ENCODE peak calls at places on chromosomes 13 and 19, in six cellular contexts. One of them, this sample, is unnamed.

GRCh38 chr19:16522559-16523377 is 19.5 kb downstream of the CHERP start:
- DNase-seq in IMR-90: no peak
- DNase-seq in neuronal stem cell: no peak
- DNase-seq in trophoblast cell: no peak
- DNase-seq in H1: no peak
- DNase-seq in mesenchymal stem cell: no peak
- DNase-seq in this sample: no peak

GRCh38 chr19:46181386-46181774 is 33.3 kb downstream of the IGFL2 start:
- DNase-seq in IMR-90: peak; percentile 28
- DNase-seq in neuronal stem cell: no peak
- DNase-seq in trophoblast cell: no peak
- DNase-seq in H1: no peak
- DNase-seq in mesenchymal stem cell: peak; percentile 72
- DNase-seq in this sample: no peak

GRCh38 chr19:4120531-4120930 is 3.4 kb downstream of the MAP2K2 start:
- DNase-seq in IMR-90: peak; percentile 63
- DNase-seq in neuronal stem cell: no peak
- DNase-seq in trophoblast cell: no peak
- DNase-seq in H1: no peak
- DNase-seq in mesenchymal stem cell: peak; percentile 20
- DNase-seq in this sample: no peak

GRCh38 chr19:43372462-43372861 is 19.0 kb downstream of the CD177 start:
- DNase-seq in IMR-90: peak; percentile 24
- DNase-seq in neuronal stem cell: no peak
- DNase-seq in trophoblast cell: no peak
- DNase-seq in H1: no peak
- DNase-seq in mesenchymal stem cell: no peak
- DNase-seq in this sample: no peak

GRCh38 chr13:29508130-29508873 is 87.2 kb downstream of the SLC7A1 start:
- DNase-seq in IMR-90: peak; percentile 79
- DNase-seq in neuronal stem cell: peak; percentile 82
- DNase-seq in trophoblast cell: peak; percentile 93
- DNase-seq in H1: peak; percentile 70
- DNase-seq in mesenchymal stem cell: peak; percentile 84
- DNase-seq in this sample: peak; percentile 85

GRCh38 chr13:112885242-112885781 is 83.7 kb upstream of the MCF2L start:
- DNase-seq in IMR-90: no peak
- DNase-seq in neuronal stem cell: no peak
- DNase-seq in trophoblast cell: no peak
- DNase-seq in H1: no peak
- DNase-seq in mesenchymal stem cell: no peak
- DNase-seq in this sample: no peak

GRCh38 chr19:6239871-6240676 is 39.7 kb downstream of the MLLT1 start:
- DNase-seq in IMR-90: no peak
- DNase-seq in neuronal stem cell: no peak
- DNase-seq in trophoblast cell: no peak
- DNase-seq in H1: no peak
- DNase-seq in mesenchymal stem cell: no peak
- DNase-seq in this sample: no peak

GRCh38 chr13:113548778-113549621 is 35.6 kb upstream of the TFDP1 start:
- DNase-seq in IMR-90: no peak
- DNase-seq in neuronal stem cell: no peak
- DNase-seq in trophoblast cell: peak; percentile 35
- DNase-seq in H1: no peak
- DNase-seq in mesenchymal stem cell: no peak
- DNase-seq in this sample: no peak

GRCh38 chr13:31927219-31927653 is 104.3 kb upstream of the FRY start:
- DNase-seq in IMR-90: no peak
- DNase-seq in neuronal stem cell: no peak
- DNase-seq in trophoblast cell: peak; percentile 18
- DNase-seq in H1: no peak
- DNase-seq in mesenchymal stem cell: no peak
- DNase-seq in this sample: no peak
- H3K14ac ChIP-seq in IMR-90: no peak overlapping the region
- H3K14ac ChIP-seq in neuronal stem cell: no peak overlapping the region
- H3K14ac ChIP-seq in trophoblast cell: no peak overlapping the region
- H3K14ac ChIP-seq in H1: no peak overlapping the region
- H3K14ac ChIP-seq in mesenchymal stem cell: no peak overlapping the region
- H3K14ac ChIP-seq in this sample: no peak overlapping the region

GRCh38 chr13:110484290-110485048 is 77.1 kb downstream of the RAB20 start:
- DNase-seq in IMR-90: no peak
- DNase-seq in neuronal stem cell: no peak
- DNase-seq in trophoblast cell: no peak
- DNase-seq in H1: no peak
- DNase-seq in mesenchymal stem cell: no peak
- DNase-seq in this sample: no peak
- H2AK5ac ChIP-seq in IMR-90: no peak overlapping the region
- H2AK5ac ChIP-seq in neuronal stem cell: peak overlapping the region; percentile 41
- H2AK5ac ChIP-seq in trophoblast cell: peak overlapping the region; percentile 70
- H2AK5ac ChIP-seq in H1: peak overlapping the region; percentile 99
- H2AK5ac ChIP-seq in mesenchymal stem cell: peak overlapping the region; percentile 9
- H2AK5ac ChIP-seq in this sample: peak overlapping the region; percentile 86

GRCh38 chr19:35861640-35862160 is 5.0 kb downstream of the KIRREL2 start:
- DNase-seq in IMR-90: no peak
- DNase-seq in neuronal stem cell: no peak
- DNase-seq in trophoblast cell: no peak
- DNase-seq in H1: no peak
- DNase-seq in mesenchymal stem cell: no peak
- DNase-seq in this sample: no peak

GRCh38 chr19:35858311-35858710 is 1.6 kb downstream of the KIRREL2 start:
- DNase-seq in IMR-90: no peak
- DNase-seq in neuronal stem cell: no peak
- DNase-seq in trophoblast cell: no peak
- DNase-seq in H1: no peak
- DNase-seq in mesenchymal stem cell: no peak
- DNase-seq in this sample: no peak

GRCh38 chr19:35860818-35861639 is 4.3 kb downstream of the KIRREL2 start:
- DNase-seq in IMR-90: no peak
- DNase-seq in neuronal stem cell: peak; percentile 95
- DNase-seq in trophoblast cell: peak; percentile 35
- DNase-seq in H1: peak; percentile 79
- DNase-seq in mesenchymal stem cell: peak; percentile 14
- DNase-seq in this sample: peak; percentile 98

GRCh38 chr19:35860436-35860817 is 3.7 kb downstream of the KIRREL2 start:
- DNase-seq in IMR-90: no peak
- DNase-seq in neuronal stem cell: no peak
- DNase-seq in trophoblast cell: no peak
- DNase-seq in H1: no peak
- DNase-seq in mesenchymal stem cell: no peak
- DNase-seq in this sample: peak; percentile 56

GRCh38 chr19:35859414-35859813 is 2.7 kb downstream of the KIRREL2 start:
- DNase-seq in IMR-90: no peak
- DNase-seq in neuronal stem cell: no peak
- DNase-seq in trophoblast cell: no peak
- DNase-seq in H1: no peak
- DNase-seq in mesenchymal stem cell: no peak
- DNase-seq in this sample: no peak
- H3K14ac ChIP-seq in IMR-90: no peak overlapping the region
- H3K14ac ChIP-seq in neuronal stem cell: no peak overlapping the region
- H3K14ac ChIP-seq in trophoblast cell: no peak overlapping the region
- H3K14ac ChIP-seq in H1: no peak overlapping the region
- H3K14ac ChIP-seq in mesenchymal stem cell: no peak overlapping the region
- H3K14ac ChIP-seq in this sample: no peak overlapping the region

GRCh38 chr19:49875801-49876421 is 1.2 kb downstream of the AKT1S1 start:
- DNase-seq in IMR-90: peak; percentile 29
- DNase-seq in neuronal stem cell: peak; percentile 59
- DNase-seq in trophoblast cell: peak; percentile 39
- DNase-seq in H1: no peak
- DNase-seq in mesenchymal stem cell: peak; percentile 73
- DNase-seq in this sample: peak; percentile 65
- H2AK5ac ChIP-seq in IMR-90: peak overlapping the region; percentile 97
- H2AK5ac ChIP-seq in neuronal stem cell: peak overlapping the region; percentile 9
- H2AK5ac ChIP-seq in trophoblast cell: peak overlapping the region; percentile 83
- H2AK5ac ChIP-seq in H1: peak overlapping the region; percentile 91
- H2AK5ac ChIP-seq in mesenchymal stem cell: peak overlapping the region; percentile 97
- H2AK5ac ChIP-seq in this sample: no peak overlapping the region

GRCh38 chr13:73450583-73450982 is 391.8 kb downstream of the KLF5 start:
- DNase-seq in IMR-90: peak; percentile 1
- DNase-seq in neuronal stem cell: no peak
- DNase-seq in trophoblast cell: peak; percentile 66
- DNase-seq in H1: no peak
- DNase-seq in mesenchymal stem cell: no peak
- DNase-seq in this sample: no peak

GRCh38 chr13:73449258-73449657 is 390.5 kb downstream of the KLF5 start:
- DNase-seq in IMR-90: peak; percentile 13
- DNase-seq in neuronal stem cell: no peak
- DNase-seq in trophoblast cell: no peak
- DNase-seq in H1: no peak
- DNase-seq in mesenchymal stem cell: no peak
- DNase-seq in this sample: no peak

GRCh38 chr13:73451120-73452029 is 392.6 kb downstream of the KLF5 start:
- DNase-seq in IMR-90: no peak
- DNase-seq in neuronal stem cell: no peak
- DNase-seq in trophoblast cell: no peak
- DNase-seq in H1: no peak
- DNase-seq in mesenchymal stem cell: no peak
- DNase-seq in this sample: no peak
- H3K14ac ChIP-seq in IMR-90: no peak overlapping the region
- H3K14ac ChIP-seq in neuronal stem cell: no peak overlapping the region
- H3K14ac ChIP-seq in trophoblast cell: no peak overlapping the region
- H3K14ac ChIP-seq in H1: no peak overlapping the region
- H3K14ac ChIP-seq in mesenchymal stem cell: no peak overlapping the region
- H3K14ac ChIP-seq in this sample: no peak overlapping the region

GRCh38 chr13:84446972-84447700 is 564.9 kb upstream of the SLITRK1 start:
- DNase-seq in IMR-90: no peak
- DNase-seq in neuronal stem cell: no peak
- DNase-seq in trophoblast cell: no peak
- DNase-seq in H1: no peak
- DNase-seq in mesenchymal stem cell: no peak
- DNase-seq in this sample: no peak

GRCh38 chr13:84443463-84443862 is 561.2 kb upstream of the SLITRK1 start:
- DNase-seq in IMR-90: no peak
- DNase-seq in neuronal stem cell: no peak
- DNase-seq in trophoblast cell: no peak
- DNase-seq in H1: no peak
- DNase-seq in mesenchymal stem cell: no peak
- DNase-seq in this sample: no peak

DNA sequence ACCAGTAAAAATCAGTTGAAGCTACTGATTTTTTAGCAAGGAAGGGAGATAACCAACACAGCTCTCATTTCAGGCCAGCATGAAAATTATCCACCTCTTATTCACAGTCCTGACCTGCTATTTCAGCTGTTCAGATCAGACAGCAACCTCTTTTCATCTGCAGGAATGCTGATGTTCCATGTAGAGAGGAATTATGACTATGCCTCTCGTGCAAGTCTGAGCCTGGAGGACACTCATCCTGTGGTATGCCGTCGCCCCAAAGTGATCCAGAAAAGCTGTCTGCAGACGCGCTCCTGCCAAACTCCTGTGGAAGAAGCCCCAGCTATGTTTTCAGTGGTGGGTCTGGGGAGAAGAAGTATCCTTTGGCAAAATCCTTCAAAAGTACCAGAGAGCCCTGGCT is 563.5 kb upstream of the SLITRK1 start:
- DNase-seq in IMR-90: peak; percentile 71
- DNase-seq in neuronal stem cell: no peak
- DNase-seq in trophoblast cell: peak; percentile 6
- DNase-seq in H1: no peak
- DNase-seq in mesenchymal stem cell: no peak
- DNase-seq in this sample: no peak
- H2AK5ac ChIP-seq in IMR-90: no peak overlapping the region
- H2AK5ac ChIP-seq in neuronal stem cell: no peak overlapping the region
- H2AK5ac ChIP-seq in trophoblast cell: no peak overlapping the region
- H2AK5ac ChIP-seq in H1: no peak overlapping the region
- H2AK5ac ChIP-seq in mesenchymal stem cell: no peak overlapping the region
- H2AK5ac ChIP-seq in this sample: no peak overlapping the region